ENCODE peak calls at places on chromosomes 1 and 21, in eight cellular contexts. U is endodermal cell, Z is iPS DF 6.9, I is astrocyte, E is right atrium auricular region, D is tibial nerve, L is stomach, G is heart right ventricle. R is an unnamed sample. For H3K4me1, the result is how much of the 10 kb centered on the place peaks cover.

GRCh38 chr1:58734630-58735029 is 34.8 kb upstream of the MYSM1 start:
- DNase-seq in I (no peak), L (no peak), D (no peak), G (no peak), U (no peak), E (no peak), Z (no peak), R (no peak)

GRCh38 chr21:44845418-44846200 is 27.7 kb upstream of the SUMO3 start:
- DNase-seq in U (peak), D (peak), G (peak), Z (peak), E (peak), I (peak), L (peak), R (peak)

GRCh38 chr1:93374334-93375106 is 28.8 kb downstream of the DR1 start:
- DNase-seq in E (no peak), U (no peak), G (no peak), D (no peak), I (no peak), L (no peak), Z (no peak), R (no peak)

GRCh38 chr1:201219481-201220387 is 29.1 kb downstream of the IGFN1 start:
- DNase-seq in G (no peak), E (peak), I (no peak), L (no peak), U (peak), Z (no peak), D (no peak), R (no peak)

GRCh38 chr1:61081135-61081636 is 1.2 kb upstream of the NFIA start:
- DNase-seq in G (no peak), I (no peak), Z (no peak), D (no peak), E (no peak), U (no peak), L (no peak), R (no peak)

GRCh38 chr1:27144920-27145661 is 9.8 kb downstream of the SLC9A1 start:
- DNase-seq in L (peak), E (no peak), I (peak), Z (no peak), D (no peak), U (peak), G (no peak), R (no peak)

GRCh38 chr21:42850866-42851391 is 28.4 kb downstream of the WDR4 start:
- DNase-seq in L (peak), G (no peak), D (no peak), Z (no peak), U (peak), E (no peak), I (no peak), R (peak)

GRCh38 chr21:31354122-31354521 is 10.1 kb upstream of the TIAM1 start:
- DNase-seq in Z (no peak), G (no peak), L (no peak), D (no peak), U (no peak), I (no peak), E (no peak), R (no peak)

GRCh38 chr1:242398351-242398750 is 126.1 kb downstream of the PLD5 start:
- DNase-seq in L (no peak), U (no peak), E (no peak), D (no peak), Z (no peak), I (no peak), G (no peak), R (no peak)

GRCh38 chr1:62989497-62989896 is 205.6 kb downstream of the ATG4C start:
- DNase-seq in I (no peak), L (no peak), D (no peak), Z (peak), E (no peak), G (no peak), U (peak), R (no peak)

GRCh38 chr1:51423098-51423821 is 92.9 kb upstream of the TTC39A start:
- DNase-seq in D (no peak), E (no peak), U (peak), I (no peak), G (peak), Z (no peak), L (no peak), R (no peak)

GRCh38 chr1:218371927-218372672 is 27.0 kb downstream of the TGFB2 start:
- DNase-seq in U (no peak), L (no peak), E (no peak), D (no peak), Z (no peak), I (peak), G (no peak), R (no peak)

GRCh38 chr1:11535761-11536572 is 57.0 kb downstream of the DISP3 start:
- DNase-seq in U (no peak), L (no peak), Z (no peak), E (no peak), D (no peak), G (no peak), I (no peak), R (peak)

GRCh38 chr1:177334276-177334675 is 163.5 kb downstream of the BRINP2 start:
- DNase-seq in G (no peak), L (no peak), Z (no peak), I (no peak), U (no peak), E (no peak), D (no peak), R (no peak)

GRCh38 chr1:175477248-175477647 is 266.1 kb downstream of the TNR start:
- DNase-seq in Z (no peak), I (no peak), U (no peak), D (no peak), G (no peak), L (no peak), E (no peak), R (no peak)

GRCh38 chr1:93179886-93180722 is at the start of gene TMED5:
- DNase-seq in I (peak), G (peak), U (peak), L (peak), D (peak), E (peak), Z (peak), R (peak)

GRCh38 chr1:173934440-173934839 is 17.3 kb upstream of the SERPINC1 start:
- DNase-seq in U (no peak), L (no peak), G (no peak), Z (no peak), D (no peak), I (no peak), E (no peak), R (no peak)

GRCh38 chr1:36691374-36691773 is 208.7 kb upstream of the CSF3R start:
- DNase-seq in Z (no peak), I (no peak), G (no peak), U (peak), E (no peak), D (no peak), L (no peak), R (no peak)

GRCh38 chr1:38071530-38072266 is 25.1 kb upstream of the POU3F1 start:
- DNase-seq in U (no peak), I (peak), L (no peak), Z (no peak), E (no peak), D (no peak), G (no peak), R (no peak)

GRCh38 chr1:29415156-29415830 is 179.0 kb downstream of the PTPRU start:
- DNase-seq in L (no peak), E (no peak), G (no peak), U (peak), Z (no peak), D (no peak), I (no peak), R (no peak)

GRCh38 chr1:41712687-41713086 is 206.0 kb downstream of the HIVEP3 start:
- DNase-seq in E (peak), G (no peak), L (no peak), D (no peak), I (no peak), U (no peak), Z (no peak), R (no peak)

GRCh38 chr1:151237678-151238466 is 16.7 kb upstream of the PSMD4 start:
- DNase-seq in I (no peak), E (no peak), U (no peak), D (no peak), Z (no peak), G (no peak), L (no peak), R (no peak)

GRCh38 chr1:59163268-59164092 is 133.4 kb upstream of the FGGY start:
- DNase-seq in L (no peak), U (no peak), Z (no peak), E (no peak), I (peak), D (no peak), G (no peak), R (no peak)

GRCh38 chr1:2046225-2046917 is 3.8 kb upstream of the PRKCZ start:
- DNase-seq in E (no peak), I (no peak), D (no peak), G (peak), L (peak), Z (peak), U (peak), R (peak)

GRCh38 chr21:41888749-41889376 is 9.7 kb upstream of the PRDM15 start:
- DNase-seq in E (peak), G (no peak), D (peak), Z (no peak), U (no peak), I (no peak), L (no peak), R (no peak)

GRCh38 chr1:22494943-22495579 is 43.4 kb downstream of the ZBTB40 start:
- DNase-seq in I (no peak), U (no peak), D (no peak), G (no peak), Z (no peak), E (no peak), L (no peak), R (no peak)

GRCh38 chr1:70667771-70668170 is 256.7 kb downstream of the CTH start:
- DNase-seq in U (no peak), Z (no peak), L (no peak), G (no peak), D (no peak), I (no peak), E (no peak), R (no peak)

GRCh38 chr1:158806909-158807601 is 24.1 kb upstream of the MNDA start:
- DNase-seq in Z (no peak), U (no peak), D (no peak), E (no peak), L (no peak), I (no peak), G (no peak), R (no peak)

GRCh38 chr1:20405893-20406604 is 80.0 kb downstream of the CAMK2N1 start:
- DNase-seq in G (peak), L (no peak), Z (no peak), I (peak), D (no peak), U (peak), E (no peak), R (no peak)

GRCh38 chr1:89523597-89524368 is 846 bp upstream of the LRRC8B start:
- DNase-seq in Z (peak), D (no peak), L (peak), E (peak), I (peak), G (peak), U (peak), R (peak)

GRCh38 chr1:153552335-153552734 is 3.3 kb upstream of the S100A3 start:
- DNase-seq in I (no peak), E (no peak), Z (no peak), G (no peak), D (no peak), L (no peak), U (peak), R (no peak)

GRCh38 chr1:43880604-43881003 is 53.0 kb upstream of the ARTN start:
- DNase-seq in L (no peak), Z (no peak), E (no peak), G (no peak), U (no peak), I (no peak), D (no peak), R (no peak)
- H3K4me3 ChIP-seq in L (no peak), Z (no peak), E (no peak), G (no peak), U (no peak), I (no peak), D (no peak), R (no peak)

GRCh38 chr21:14858309-14858708 is 206.5 kb downstream of the NRIP1 start:
- DNase-seq in E (no peak), L (no peak), G (no peak), I (no peak), Z (no peak), D (no peak), U (no peak), R (no peak)

GRCh38 chr21:14866859-14867560 is 197.8 kb downstream of the NRIP1 start:
- DNase-seq in L (no peak), U (no peak), D (no peak), G (no peak), Z (no peak), I (no peak), E (no peak), R (no peak)

GRCh38 chr21:14864211-14865021 is 200.4 kb downstream of the NRIP1 start:
- DNase-seq in U (peak), G (peak), L (peak), D (peak), I (peak), Z (peak), E (peak), R (peak)

GRCh38 chr21:14863745-14864210 is 201.0 kb downstream of the NRIP1 start:
- DNase-seq in Z (no peak), L (no peak), E (no peak), I (peak), U (no peak), G (no peak), D (no peak), R (no peak)

DNA sequence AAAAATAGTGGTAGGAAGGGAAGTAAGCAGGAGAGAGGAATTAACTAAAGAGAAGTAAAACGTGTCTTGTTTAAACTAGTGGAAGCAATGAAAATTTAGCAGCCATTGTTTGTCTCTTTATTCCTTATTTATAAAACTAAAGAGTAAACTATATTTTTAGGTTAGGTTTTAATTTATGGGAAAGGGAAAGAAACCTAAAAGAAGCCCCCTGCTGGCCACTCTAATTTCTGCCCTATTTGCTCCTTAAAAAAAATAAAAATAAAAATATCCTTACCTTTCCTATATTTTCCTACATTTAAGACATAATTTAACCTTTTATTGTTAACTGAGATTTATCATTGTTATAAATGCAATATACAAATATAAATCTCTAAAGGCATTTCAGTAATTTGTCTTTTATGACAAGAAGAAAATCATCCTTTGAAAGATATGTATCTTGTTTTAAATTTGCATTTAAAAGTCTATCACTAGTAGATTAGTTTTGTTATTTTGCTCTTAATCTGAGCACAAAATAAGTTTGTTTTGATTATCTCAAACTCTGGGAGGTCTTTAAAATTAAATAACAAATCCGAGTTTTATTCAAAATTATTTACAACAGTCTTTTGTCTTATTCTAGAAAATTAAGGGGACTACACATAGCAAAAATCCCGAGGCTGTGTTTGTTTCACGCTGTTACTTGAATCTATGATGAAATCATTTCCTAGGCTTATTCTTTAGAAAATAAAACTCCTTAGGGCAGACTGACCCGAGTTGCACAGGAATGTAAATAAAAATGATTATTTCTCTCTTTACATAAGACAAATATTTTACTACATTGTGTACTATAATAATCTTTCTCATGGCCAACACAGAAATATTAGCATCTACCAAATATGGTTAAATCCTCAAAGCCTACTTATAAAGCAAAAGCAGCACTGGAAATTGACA is 201.7 kb downstream of the NRIP1 start:
- DNase-seq in Z (no peak), G (no peak), E (no peak), I (no peak), U (no peak), D (no peak), L (no peak), R (no peak)
- H3K27ac ChIP-seq in Z (no peak), G (no peak), E (no peak), I (no peak), U (no peak), D (peak), L (no peak), R (no peak)

GRCh38 chr21:34887729-34888568 is 161.2 kb downstream of the RUNX1 start:
- DNase-seq in Z (no peak), D (peak), I (peak), L (peak), G (peak), E (peak), U (peak), R (peak)
- H3K4me1 ChIP-seq in Z (under half), D (under half), I (under half), L (half or more), G (half or more), E (under half), U (under half), R (under half)

DNA sequence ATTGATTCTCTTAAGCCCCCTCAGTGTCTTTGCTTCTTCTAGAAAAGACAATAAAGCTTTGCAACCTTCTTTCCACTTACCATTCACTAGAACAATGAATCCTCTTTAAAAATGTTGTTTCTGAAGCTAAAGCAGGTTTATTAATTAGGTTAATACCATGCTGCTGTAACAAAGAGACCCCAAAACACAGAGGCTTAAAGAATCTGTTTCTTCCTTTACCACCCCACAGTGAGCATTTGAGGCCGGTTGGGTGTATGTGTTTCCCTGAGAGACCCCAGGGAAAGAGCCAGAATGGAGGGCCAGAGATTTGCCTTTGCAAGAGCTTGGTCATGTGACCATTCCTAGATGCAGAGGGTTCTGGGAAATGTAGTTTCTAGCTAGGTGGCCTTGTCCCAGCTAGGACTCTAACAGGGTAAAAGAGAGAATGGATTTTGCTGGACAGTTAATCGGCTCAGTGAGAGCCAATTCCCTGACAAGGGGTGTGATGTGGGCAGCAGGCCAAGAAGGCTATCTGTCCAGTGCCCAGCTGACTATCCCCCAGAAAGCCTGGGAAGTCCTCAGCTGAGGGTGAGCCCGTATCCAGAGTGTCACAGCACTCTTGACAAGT is 191.8 kb upstream of the TMEM51 start:
- DNase-seq in Z (no peak), L (no peak), I (no peak), G (no peak), E (no peak), D (no peak), U (no peak), R (no peak)
- H3K4me3 ChIP-seq in Z (no peak), L (no peak), I (no peak), G (no peak), E (no peak), D (no peak), U (no peak), R (no peak)

GRCh38 chr1:170075186-170075585 is 691 bp upstream of the KIFAP3 start:
- DNase-seq in D (no peak), Z (no peak), G (no peak), L (no peak), U (no peak), I (no peak), E (no peak), R (no peak)

GRCh38 chr1:170076199-170076598 is 1.7 kb upstream of the KIFAP3 start:
- DNase-seq in I (no peak), E (no peak), G (no peak), D (no peak), Z (no peak), U (no peak), L (no peak), R (no peak)

GRCh38 chr1:170074250-170075157 is at the start of gene KIFAP3:
- DNase-seq in L (peak), I (peak), U (peak), G (peak), D (peak), E (peak), Z (peak), R (peak)

GRCh38 chr1:170071378-170071777 is 3.1 kb downstream of the KIFAP3 start:
- DNase-seq in G (no peak), L (no peak), D (no peak), I (no peak), U (no peak), E (no peak), Z (no peak), R (no peak)

DNA sequence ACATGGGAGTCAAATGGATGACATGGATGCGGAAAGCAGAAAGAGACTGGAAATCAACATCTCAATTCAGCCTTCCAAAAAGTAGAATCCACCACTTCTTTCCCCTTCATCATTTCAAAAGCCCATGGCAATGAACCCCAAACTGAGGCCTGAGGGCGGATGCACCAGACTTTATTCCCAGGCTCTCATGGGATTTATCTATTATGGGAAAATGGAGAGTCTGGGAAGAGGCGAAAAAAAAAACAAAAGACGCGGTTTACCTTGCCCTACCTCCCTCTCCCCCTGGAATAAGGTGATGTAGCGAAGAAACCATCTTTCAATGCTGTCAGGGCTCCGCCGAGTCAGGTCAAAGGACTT is 624 bp downstream of the KIFAP3 start:
- DNase-seq in G (no peak), L (no peak), E (no peak), U (no peak), Z (no peak), I (no peak), D (no peak), R (no peak)
- H3K27ac ChIP-seq in G (peak), L (peak), E (peak), U (no peak), Z (no peak), I (peak), D (peak), R (peak)

GRCh38 chr1:23978825-23979224 is 1.3 kb downstream of the SRSF10 start:
- DNase-seq in I (no peak), D (no peak), G (no peak), L (no peak), Z (no peak), E (no peak), U (no peak), R (no peak)
- H3K4me1 ChIP-seq in I (under half), D (under half), G (half or more), L (half or more), Z (under half), E (under half), U (under half), R (under half)

GRCh38 chr1:82110366-82111254 is 309.9 kb downstream of the ADGRL2 start:
- DNase-seq in I (no peak), D (no peak), U (no peak), L (no peak), Z (no peak), G (no peak), E (no peak), R (no peak)

GRCh38 chr1:82106672-82107071 is 305.9 kb downstream of the ADGRL2 start:
- DNase-seq in L (no peak), U (no peak), E (no peak), G (no peak), D (no peak), I (no peak), Z (no peak), R (no peak)

GRCh38 chr1:82108843-82109242 is 308.1 kb downstream of the ADGRL2 start:
- DNase-seq in D (no peak), Z (no peak), L (no peak), U (no peak), G (no peak), E (no peak), I (no peak), R (no peak)
- H3K4me3 ChIP-seq in D (no peak), Z (no peak), L (no peak), U (no peak), G (no peak), E (no peak), I (no peak), R (no peak)

R was measured in upper lobe of left lung.